ENCODE peak calls at places on chromosome 14, in seven cellular contexts. R is SK-N-SH, T is OCI-LY7, J is keratinocyte, U is mesendoderm, P is Karpas-422, M is GM23248. W is an unnamed sample. For H3K4me1 and H3K79me2, the result is how much of the 10 kb centered on the place peaks cover.

GRCh38 chr14:51453869-51454268 is 197.8 kb upstream of the FRMD6 start:
- DNase-seq in M (peak), P (no peak), J (no peak), R (no peak), T (no peak), U (no peak), W (no peak)

GRCh38 chr14:99539503-99539902 is 58.3 kb downstream of the CCNK start:
- DNase-seq in M (no peak), J (no peak), P (no peak), U (no peak), T (no peak), R (no peak), W (no peak)

GRCh38 chr14:36513012-36513420 is 7.0 kb downstream of the NKX2-1 start:
- DNase-seq in J (no peak), R (peak), U (peak), M (no peak), T (no peak), P (no peak), W (peak)

GRCh38 chr14:71238835-71239234 is 331.6 kb downstream of the PCNX1 start:
- DNase-seq in T (no peak), R (no peak), P (no peak), J (no peak), U (no peak), M (peak), W (no peak)

GRCh38 chr14:73259837-73260236 is 22.5 kb downstream of the PAPLN start:
- DNase-seq in R (peak), J (peak), U (no peak), M (no peak), T (no peak), P (no peak), W (no peak)

GRCh38 chr14:101823511-101824120 is 62.1 kb downstream of the PPP2R5C start:
- DNase-seq in M (peak), T (peak), P (peak), U (no peak), J (no peak), R (no peak), W (no peak)

GRCh38 chr14:68851078-68851477 is 58.2 kb upstream of the ZFP36L1 start:
- DNase-seq in T (no peak), U (no peak), R (no peak), J (no peak), M (no peak), P (no peak), W (no peak)

GRCh38 chr14:54209501-54210231 is 187.1 kb upstream of the CDKN3 start:
- DNase-seq in U (no peak), J (no peak), M (peak), R (no peak), P (no peak), T (no peak), W (no peak)

GRCh38 chr14:69288001-69288771 is 28.2 kb downstream of the GALNT16 start:
- DNase-seq in M (peak), T (no peak), J (no peak), P (no peak), R (peak), U (peak), W (no peak)

GRCh38 chr14:100159107-100159864 is at the start of gene DEGS2:
- DNase-seq in R (peak), M (peak), U (peak), T (peak), J (no peak), P (no peak), W (no peak)

GRCh38 chr14:105212541-105213305 is 31.6 kb upstream of the NUDT14 start:
- DNase-seq in U (no peak), T (no peak), R (no peak), M (no peak), J (no peak), P (no peak), W (no peak)

GRCh38 chr14:22370084-22370847 is 218.8 kb downstream of the DAD1 start:
- DNase-seq in P (no peak), M (peak), R (no peak), J (peak), T (no peak), U (no peak), W (no peak)

GRCh38 chr14:30005114-30005698 is 77.6 kb upstream of the PRKD1 start:
- DNase-seq in T (no peak), R (peak), P (peak), M (peak), U (peak), J (no peak), W (peak)

GRCh38 chr14:68295316-68295816 is 475.8 kb downstream of the RAD51B start:
- DNase-seq in M (no peak), T (no peak), U (peak), R (no peak), J (no peak), P (no peak), W (no peak)

GRCh38 chr14:60734465-60735242 is at the start of gene MNAT1:
- DNase-seq in U (peak), M (peak), T (peak), J (no peak), R (peak), P (peak), W (no peak)

GRCh38 chr14:86055512-86055911 is 525.6 kb downstream of the FLRT2 start:
- DNase-seq in M (no peak), P (peak), T (peak), R (no peak), J (no peak), U (peak), W (no peak)

GRCh38 chr14:77026166-77026929 is 2.2 kb downstream of the IRF2BPL start:
- DNase-seq in M (peak), R (peak), U (peak), P (no peak), T (no peak), J (no peak), W (peak)

GRCh38 chr14:95895720-95896119 is 19.1 kb downstream of the TUNAR start:
- DNase-seq in P (peak), J (no peak), M (peak), T (peak), R (peak), U (peak), W (no peak)

GRCh38 chr14:90883782-90884181 is 67.6 kb upstream of the TTC7B start:
- DNase-seq in T (no peak), M (no peak), U (no peak), R (no peak), J (peak), P (no peak), W (peak)
- H3K4me1 ChIP-seq in T (under half), M (under half), U (under half), R (under half), J (under half), P (under half), W (under half)

GRCh38 chr14:55277972-55278740 is 6.9 kb downstream of the FBXO34 start:
- DNase-seq in T (peak), M (no peak), R (no peak), U (no peak), P (peak), J (no peak), W (no peak)
- H3K27ac ChIP-seq in T (peak), M (no peak), R (no peak), U (peak), P (peak), J (no peak), W (no peak)

GRCh38 chr14:63205281-63205575 is 985 bp downstream of the RHOJ start:
- DNase-seq in U (no peak), R (no peak), P (no peak), J (no peak), M (peak), T (no peak), W (no peak)
- H3K79me2 ChIP-seq in U (under half), R (under half), P (under half), J (under half), M (under half), T (under half), W (under half)

GRCh38 chr14:104168603-104169002 is 30.2 kb downstream of the KIF26A start:
- DNase-seq in T (no peak), R (peak), J (no peak), P (no peak), U (no peak), M (no peak), W (no peak)
- H3K4me1 ChIP-seq in T (under half), R (under half), J (under half), P (under half), U (under half), M (under half), W (under half)

GRCh38 chr14:104201063-104201462 is 62.7 kb downstream of the KIF26A start:
- DNase-seq in T (no peak), M (no peak), U (no peak), P (no peak), R (no peak), J (no peak), W (no peak)

GRCh38 chr14:104202259-104203070 is 64.1 kb downstream of the KIF26A start:
- DNase-seq in P (no peak), R (peak), U (no peak), T (no peak), M (no peak), J (no peak), W (no peak)

GRCh38 chr14:104199266-104199665 is 60.9 kb downstream of the KIF26A start:
- DNase-seq in T (no peak), U (no peak), M (no peak), J (no peak), P (no peak), R (no peak), W (no peak)

GRCh38 chr14:104201496-104201895 is 63.1 kb downstream of the KIF26A start:
- DNase-seq in T (no peak), P (no peak), M (no peak), R (no peak), U (no peak), J (no peak), W (no peak)

DNA sequence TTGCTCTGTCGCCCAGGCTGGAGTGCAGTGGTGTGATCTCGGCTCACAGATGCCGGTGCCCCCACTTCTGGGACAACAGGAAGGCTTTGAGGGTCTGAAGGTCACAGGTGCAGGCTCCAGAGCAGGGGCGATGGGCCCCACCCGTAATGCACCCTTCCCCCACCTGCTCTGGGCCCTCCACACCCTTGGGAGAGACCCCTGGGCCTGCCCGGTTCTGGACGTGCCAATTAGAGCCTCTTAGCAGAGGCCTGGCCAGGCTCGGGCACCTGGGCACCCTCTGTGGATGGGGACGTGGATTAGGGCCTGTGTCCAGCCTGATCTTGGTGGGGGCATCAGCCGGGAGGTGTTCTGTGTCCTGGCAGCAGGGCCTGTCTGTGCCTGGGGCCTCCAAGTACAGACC is 62.2 kb downstream of the KIF26A start:
- DNase-seq in R (no peak), M (no peak), T (no peak), P (no peak), J (no peak), U (no peak), W (no peak)
- H3K27ac ChIP-seq in R (no peak), M (no peak), T (no peak), P (no peak), J (no peak), U (no peak), W (no peak)

DNA sequence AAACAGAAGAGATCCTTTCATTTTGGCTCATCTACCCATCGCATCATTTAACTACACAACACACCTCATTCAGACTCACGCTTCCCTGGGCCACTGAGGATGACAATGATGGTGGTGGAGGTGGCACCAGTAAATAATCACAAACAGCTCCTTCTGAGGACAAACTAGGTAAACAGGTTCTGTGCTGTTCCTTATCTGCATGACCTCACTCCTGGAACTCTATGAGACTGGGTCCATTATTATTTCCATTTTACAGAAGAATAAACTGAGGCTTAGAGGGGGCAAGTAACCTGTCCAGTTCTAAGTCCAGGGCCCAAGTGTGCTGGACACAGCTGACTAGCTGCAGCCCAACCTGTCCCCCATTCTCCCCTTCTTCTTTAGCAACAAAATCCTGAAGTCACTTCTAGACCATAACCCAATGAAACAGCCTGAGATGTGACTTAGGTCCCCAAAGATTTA is 50.4 kb downstream of the ITPK1 start:
- DNase-seq in M (no peak), T (no peak), U (no peak), P (no peak), R (no peak), J (no peak), W (no peak)
- H3K79me2 ChIP-seq in M (under half), T (under half), U (under half), P (under half), R (under half), J (under half), W (under half)

GRCh38 chr14:24699052-24699451 is 65.1 kb upstream of the GZMB start:
- DNase-seq in T (peak), U (no peak), R (no peak), P (no peak), M (no peak), J (no peak), W (no peak)

GRCh38 chr14:24705840-24706239 is 71.8 kb upstream of the GZMB start:
- DNase-seq in J (no peak), M (no peak), U (no peak), R (no peak), T (peak), P (peak), W (no peak)

GRCh38 chr14:24695265-24696241 is 61.6 kb upstream of the GZMB start:
- DNase-seq in T (peak), P (no peak), U (no peak), R (no peak), J (no peak), M (no peak), W (no peak)

GRCh38 chr14:24700511-24700910 is 66.5 kb upstream of the GZMB start:
- DNase-seq in M (no peak), T (no peak), R (no peak), P (peak), J (no peak), U (no peak), W (no peak)

DNA sequence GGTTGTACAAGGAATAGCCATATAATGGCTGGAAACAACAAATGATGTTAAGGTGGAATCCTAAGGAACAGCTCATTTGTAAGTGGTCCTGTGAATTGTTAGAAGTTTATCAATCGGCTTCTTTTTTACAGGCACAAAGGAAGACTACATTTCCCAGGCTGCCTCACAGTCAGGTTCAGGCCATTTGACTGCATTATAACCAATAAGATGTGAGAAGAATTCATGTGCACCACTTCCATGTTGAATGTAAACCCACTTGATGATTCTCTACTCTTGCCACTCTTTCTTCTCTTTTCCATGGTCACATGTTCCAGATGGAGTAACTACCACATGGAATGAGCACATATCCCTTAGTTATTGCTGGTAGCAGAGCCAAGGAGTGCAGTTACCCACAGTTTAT is 67.0 kb upstream of the GZMB start:
- DNase-seq in U (peak), J (no peak), R (no peak), P (no peak), T (no peak), M (no peak), W (no peak)
- H3K4me1 ChIP-seq in U (under half), J (under half), R (under half), P (under half), T (under half), M (under half), W (under half)